ENCODE peak calls at places on chromosomes 7 and 10, in seven cellular contexts. O is DND-41, P is activated B cell treated with CpG ODN at 0.5 μM for 24 hours, N is epithelial cell of esophagus, B is psoas muscle, U is BE2C, V is PC-9. W is an unnamed sample.
A peak's percentile ranks its signal among the peaks of the same experiment; 100 is the strongest.

GRCh38 chr10:132258423-132258822 is 49.3 kb downstream of the STK32C start:
- DNase-seq in V (no peak), P (no peak), O (no peak), N (no peak), B (no peak), U (no peak), W (no peak)

GRCh38 chr10:120328647-120329046 is 128.4 kb upstream of the PLPP4 start:
- DNase-seq in O (no peak), B (no peak), V (no peak), N (no peak), P (no peak), U (no peak), W (no peak)

GRCh38 chr7:70660154-70660818 is 471.7 kb upstream of the GALNT17 start:
- DNase-seq in N (no peak), B (no peak), O (peak; percentile 16), P (no peak), U (no peak), V (no peak), W (peak; percentile 77)

GRCh38 chr10:96089670-96090462 is 40.2 kb upstream of the ZNF518A start:
- DNase-seq in N (peak; percentile 96), P (peak; percentile 88), B (peak; percentile 96), U (peak; percentile 89), O (peak; percentile 96), V (peak; percentile 78), W (peak; percentile 93)

GRCh38 chr10:33010132-33011037 is 52.4 kb upstream of the ITGB1 start:
- DNase-seq in B (no peak), V (peak; percentile 75), O (peak; percentile 30), U (peak; percentile 16), N (peak; percentile 82), P (no peak), W (no peak)

GRCh38 chr7:141356096-141356495 is 195.1 kb upstream of the AGK start:
- DNase-seq in B (no peak), U (no peak), O (no peak), V (no peak), P (no peak), N (no peak), W (no peak)

GRCh38 chr10:10818082-10818481 is 199.6 kb upstream of the CELF2 start:
- DNase-seq in P (no peak), N (no peak), B (peak; percentile 39), V (no peak), O (no peak), U (no peak), W (no peak)

GRCh38 chr7:26856481-26856880 is 7.9 kb downstream of the SKAP2 start:
- DNase-seq in O (no peak), N (no peak), P (no peak), B (no peak), U (no peak), V (no peak), W (no peak)

GRCh38 chr10:36441557-36441956 is 683.8 kb upstream of the ANKRD30A start:
- DNase-seq in B (no peak), O (no peak), V (no peak), U (peak; percentile 8), P (no peak), N (peak; percentile 5), W (no peak)

GRCh38 chr7:85172530-85172941 is 14.3 kb downstream of the SEMA3D start:
- DNase-seq in N (peak; percentile 58), O (no peak), P (no peak), V (no peak), B (no peak), U (no peak), W (no peak)

GRCh38 chr10:129417882-129418281 is 49.2 kb upstream of the MGMT start:
- DNase-seq in B (no peak), P (no peak), V (no peak), O (no peak), N (no peak), U (no peak), W (no peak)

GRCh38 chr7:64947252-64948000 is 43.4 kb downstream of the ZNF117 start:
- DNase-seq in N (no peak), B (no peak), V (no peak), O (no peak), U (peak; percentile 23), P (no peak), W (no peak)

GRCh38 chr10:843703-844102 is 87.8 kb downstream of the LARP4B start:
- DNase-seq in O (no peak), N (no peak), U (no peak), B (no peak), V (no peak), P (no peak), W (no peak)

GRCh38 chr7:25953859-25954258 is 198.1 kb upstream of the NFE2L3 start:
- DNase-seq in V (no peak), U (no peak), O (no peak), B (no peak), N (no peak), P (no peak), W (no peak)

GRCh38 chr10:124303662-124304418 is 114.9 kb downstream of the OAT start:
- DNase-seq in O (no peak), V (no peak), B (no peak), U (no peak), P (no peak), N (no peak), W (no peak)

GRCh38 chr7:22061781-22062180 is 116.1 kb upstream of the CDCA7L start:
- DNase-seq in U (no peak), V (no peak), B (no peak), N (no peak), P (no peak), O (no peak), W (no peak)

GRCh38 chr10:86888585-86889381 is 68.6 kb downstream of the MMRN2 start:
- DNase-seq in N (peak; percentile 52), B (no peak), U (no peak), V (no peak), P (no peak), O (no peak), W (no peak)

DNA sequence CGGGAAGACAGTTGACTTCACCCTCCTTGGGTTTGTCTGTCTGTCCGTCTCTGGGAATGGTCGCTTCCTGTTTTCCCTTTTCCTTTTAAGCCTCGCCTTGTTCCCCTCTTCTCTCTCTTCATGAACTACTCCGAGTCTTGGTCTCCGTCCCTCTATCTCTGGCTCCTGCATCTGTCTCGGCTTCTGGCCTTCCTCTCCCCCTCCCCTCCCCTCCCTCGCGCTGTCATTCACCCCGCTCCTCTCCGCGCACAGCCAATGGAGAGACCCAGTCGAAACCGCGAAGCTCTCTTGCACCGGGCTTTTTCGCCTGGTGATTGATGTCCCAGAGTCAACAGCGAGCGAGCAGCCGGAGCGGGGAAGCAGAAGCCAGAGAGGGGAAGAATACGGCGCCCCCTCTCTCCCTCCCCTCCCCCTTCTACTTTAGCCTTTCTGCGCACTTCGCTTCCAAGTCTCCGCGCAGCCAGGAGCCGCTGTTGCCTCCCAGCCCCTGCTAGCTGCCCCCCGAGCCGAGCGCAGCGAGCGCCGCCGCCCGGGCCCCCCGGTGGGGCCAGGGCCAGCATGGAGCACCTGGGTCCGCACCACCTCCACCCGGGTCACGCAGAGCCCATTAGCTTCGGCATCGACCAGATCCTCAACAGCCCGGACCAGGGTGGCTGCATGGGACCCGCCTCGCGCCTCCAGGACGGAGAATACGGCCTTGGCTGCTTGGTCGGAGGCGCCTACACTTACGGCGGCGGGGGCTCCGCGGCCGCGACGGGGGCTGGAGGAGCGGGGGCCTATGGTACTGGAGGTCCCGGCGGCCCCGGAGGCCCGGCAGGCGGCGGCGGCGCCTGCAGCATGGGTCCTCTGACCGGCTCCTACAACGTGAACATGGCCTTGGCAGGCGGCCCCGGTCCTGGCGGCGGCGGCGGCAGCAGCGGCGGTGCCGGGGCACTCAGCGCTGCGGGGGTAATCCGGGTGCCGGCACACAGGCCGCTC is at the start of gene TLX1:
- DNase-seq in V (no peak), U (peak; percentile 76), N (no peak), B (peak; percentile 46), O (no peak), P (peak; percentile 23), W (no peak)
- TF ChIP-seq CTCF in V (no peak), U (peak; percentile 31), N (no peak), B (no peak), O (no peak), P (no peak), W (no peak)

GRCh38 chr7:50655490-50655889 is 90.3 kb upstream of the DDC start:
- DNase-seq in P (no peak), O (no peak), U (no peak), B (no peak), V (no peak), N (no peak), W (no peak)

GRCh38 chr7:50658696-50659095 is 93.5 kb upstream of the DDC start:
- DNase-seq in U (no peak), B (no peak), P (no peak), V (no peak), O (no peak), N (no peak), W (no peak)

GRCh38 chr7:50656141-50656895 is 91.1 kb upstream of the DDC start:
- DNase-seq in B (peak; percentile 79), O (no peak), U (no peak), N (no peak), P (no peak), V (no peak), W (no peak)

GRCh38 chr7:50657912-50658311 is 92.7 kb upstream of the DDC start:
- DNase-seq in U (no peak), V (no peak), N (no peak), B (no peak), P (no peak), O (no peak), W (no peak)

GRCh38 chr7:50657341-50657873 is 92.2 kb upstream of the DDC start:
- DNase-seq in P (no peak), O (no peak), U (no peak), V (no peak), N (no peak), B (peak; percentile 87), W (no peak)
- TF ChIP-seq CTCF in P (no peak), O (no peak), U (no peak), V (no peak), N (no peak), B (peak; percentile 22), W (no peak)

GRCh38 chr7:43619213-43620012 is 36.5 kb downstream of the STK17A start:
- DNase-seq in N (no peak), P (no peak), U (no peak), V (no peak), B (no peak), O (no peak), W (no peak)
- TF ChIP-seq CTCF in N (no peak), P (no peak), U (no peak), V (no peak), B (no peak), O (no peak), W (no peak)

GRCh38 chr7:158353606-158354570 is 233.7 kb downstream of the PTPRN2 start:
- DNase-seq in N (peak; percentile 40), P (no peak), B (no peak), V (peak; percentile 29), U (peak; percentile 70), O (peak; percentile 36), W (no peak)
- TF ChIP-seq CTCF in N (peak; percentile 46), P (no peak), B (peak; percentile 20), V (peak; percentile 88), U (peak; percentile 82), O (peak; percentile 79), W (no peak)